ENCODE peak calls at places on chromosomes 4 and X, in seven cellular contexts. One of them, this sample, is unnamed.
A peak's percentile ranks its signal among the peaks of the same experiment; 100 is the strongest.

GRCh38 chrX:37830371-37830770 is 17.0 kb downstream of the DYNLT3 start:
- DNase-seq in skeletal muscle cell: no peak
- DNase-seq in heart right ventricle: no peak
- DNase-seq in RWPE1: no peak
- DNase-seq in T-helper 1 cell: no peak
- DNase-seq in activated T-helper 1 cell treated with Interleukin-2 at 50 U/mL for 16 hours: no peak
- DNase-seq in HCEC 1CT: no peak
- DNase-seq in this sample: no peak

GRCh38 chr4:181674315-181674714 is 568.9 kb upstream of the TENM3 start:
- DNase-seq in skeletal muscle cell: peak; percentile 77
- DNase-seq in heart right ventricle: no peak
- DNase-seq in RWPE1: no peak
- DNase-seq in T-helper 1 cell: no peak
- DNase-seq in activated T-helper 1 cell treated with Interleukin-2 at 50 U/mL for 16 hours: no peak
- DNase-seq in HCEC 1CT: peak; percentile 32
- DNase-seq in this sample: no peak

GRCh38 chr4:101127176-101127790 is 220.0 kb downstream of the PPP3CA start:
- DNase-seq in skeletal muscle cell: no peak
- DNase-seq in heart right ventricle: no peak
- DNase-seq in RWPE1: no peak
- DNase-seq in T-helper 1 cell: no peak
- DNase-seq in activated T-helper 1 cell treated with Interleukin-2 at 50 U/mL for 16 hours: no peak
- DNase-seq in HCEC 1CT: no peak
- DNase-seq in this sample: no peak

GRCh38 chrX:115898382-115899001 is 272.1 kb upstream of the AGTR2 start:
- DNase-seq in skeletal muscle cell: no peak
- DNase-seq in heart right ventricle: no peak
- DNase-seq in RWPE1: no peak
- DNase-seq in T-helper 1 cell: no peak
- DNase-seq in activated T-helper 1 cell treated with Interleukin-2 at 50 U/mL for 16 hours: peak; percentile 55
- DNase-seq in HCEC 1CT: no peak
- DNase-seq in this sample: no peak

GRCh38 chr4:51855751-51856150 is 12.8 kb downstream of the DCUN1D4 start:
- DNase-seq in skeletal muscle cell: no peak
- DNase-seq in heart right ventricle: no peak
- DNase-seq in RWPE1: no peak
- DNase-seq in T-helper 1 cell: no peak
- DNase-seq in activated T-helper 1 cell treated with Interleukin-2 at 50 U/mL for 16 hours: no peak
- DNase-seq in HCEC 1CT: no peak
- DNase-seq in this sample: no peak

GRCh38 chrX:68710870-68711576 is 63.6 kb downstream of the STARD8 start:
- DNase-seq in skeletal muscle cell: no peak
- DNase-seq in heart right ventricle: no peak
- DNase-seq in RWPE1: peak; percentile 54
- DNase-seq in T-helper 1 cell: no peak
- DNase-seq in activated T-helper 1 cell treated with Interleukin-2 at 50 U/mL for 16 hours: no peak
- DNase-seq in HCEC 1CT: peak; percentile 9
- DNase-seq in this sample: no peak

GRCh38 chrX:31240982-31241381 is 169.1 kb upstream of the FTHL17 start:
- DNase-seq in skeletal muscle cell: no peak
- DNase-seq in heart right ventricle: no peak
- DNase-seq in RWPE1: no peak
- DNase-seq in T-helper 1 cell: no peak
- DNase-seq in activated T-helper 1 cell treated with Interleukin-2 at 50 U/mL for 16 hours: no peak
- DNase-seq in HCEC 1CT: no peak
- DNase-seq in this sample: no peak

GRCh38 chr4:4659871-4660651 is 118.2 kb upstream of the STX18 start:
- DNase-seq in skeletal muscle cell: peak; percentile 65
- DNase-seq in heart right ventricle: no peak
- DNase-seq in RWPE1: peak; percentile 74
- DNase-seq in T-helper 1 cell: no peak
- DNase-seq in activated T-helper 1 cell treated with Interleukin-2 at 50 U/mL for 16 hours: no peak
- DNase-seq in HCEC 1CT: peak; percentile 79
- DNase-seq in this sample: no peak

GRCh38 chr4:54100607-54101189 is 735 bp downstream of the GSX2 start:
- DNase-seq in skeletal muscle cell: no peak
- DNase-seq in heart right ventricle: no peak
- DNase-seq in RWPE1: no peak
- DNase-seq in T-helper 1 cell: no peak
- DNase-seq in activated T-helper 1 cell treated with Interleukin-2 at 50 U/mL for 16 hours: no peak
- DNase-seq in HCEC 1CT: no peak
- DNase-seq in this sample: no peak

GRCh38 chrX:102840871-102841705 is 96.0 kb upstream of the RAB40AL start:
- DNase-seq in skeletal muscle cell: no peak
- DNase-seq in heart right ventricle: no peak
- DNase-seq in RWPE1: no peak
- DNase-seq in T-helper 1 cell: no peak
- DNase-seq in activated T-helper 1 cell treated with Interleukin-2 at 50 U/mL for 16 hours: no peak
- DNase-seq in HCEC 1CT: peak; percentile 48
- DNase-seq in this sample: no peak

GRCh38 chr4:105909699-105910340 is 14.5 kb downstream of the NPNT start:
- DNase-seq in skeletal muscle cell: peak; percentile 5
- DNase-seq in heart right ventricle: no peak
- DNase-seq in RWPE1: peak; percentile 71
- DNase-seq in T-helper 1 cell: no peak
- DNase-seq in activated T-helper 1 cell treated with Interleukin-2 at 50 U/mL for 16 hours: no peak
- DNase-seq in HCEC 1CT: peak; percentile 25
- DNase-seq in this sample: no peak

GRCh38 chr4:42302348-42302747 is 94.9 kb upstream of the SHISA3 start:
- DNase-seq in skeletal muscle cell: no peak
- DNase-seq in heart right ventricle: no peak
- DNase-seq in RWPE1: peak; percentile 20
- DNase-seq in T-helper 1 cell: no peak
- DNase-seq in activated T-helper 1 cell treated with Interleukin-2 at 50 U/mL for 16 hours: no peak
- DNase-seq in HCEC 1CT: no peak
- DNase-seq in this sample: no peak

GRCh38 chrX:133593531-133593930 is 178.2 kb upstream of the GPC4 start:
- DNase-seq in skeletal muscle cell: no peak
- DNase-seq in heart right ventricle: no peak
- DNase-seq in RWPE1: no peak
- DNase-seq in T-helper 1 cell: no peak
- DNase-seq in activated T-helper 1 cell treated with Interleukin-2 at 50 U/mL for 16 hours: no peak
- DNase-seq in HCEC 1CT: no peak
- DNase-seq in this sample: no peak

GRCh38 chr4:10018818-10019438 is 2.4 kb downstream of the SLC2A9 start:
- DNase-seq in skeletal muscle cell: peak; percentile 82
- DNase-seq in heart right ventricle: peak; percentile 99
- DNase-seq in RWPE1: peak; percentile 93
- DNase-seq in T-helper 1 cell: peak; percentile 84
- DNase-seq in activated T-helper 1 cell treated with Interleukin-2 at 50 U/mL for 16 hours: peak; percentile 90
- DNase-seq in HCEC 1CT: no peak
- DNase-seq in this sample: peak; percentile 85

GRCh38 chrX:154317391-154318000 is 21.9 kb downstream of the TKTL1 start:
- DNase-seq in skeletal muscle cell: no peak
- DNase-seq in heart right ventricle: peak; percentile 17
- DNase-seq in RWPE1: peak; percentile 4
- DNase-seq in T-helper 1 cell: no peak
- DNase-seq in activated T-helper 1 cell treated with Interleukin-2 at 50 U/mL for 16 hours: no peak
- DNase-seq in HCEC 1CT: no peak
- DNase-seq in this sample: no peak

GRCh38 chrX:63657821-63658220 is 127.2 kb downstream of the ARHGEF9 start:
- DNase-seq in skeletal muscle cell: peak; percentile 59
- DNase-seq in heart right ventricle: peak; percentile 33
- DNase-seq in RWPE1: peak; percentile 22
- DNase-seq in T-helper 1 cell: no peak
- DNase-seq in activated T-helper 1 cell treated with Interleukin-2 at 50 U/mL for 16 hours: no peak
- DNase-seq in HCEC 1CT: peak; percentile 75
- DNase-seq in this sample: no peak

GRCh38 chrX:24025741-24026402 is 1.1 kb downstream of the KLHL15 start:
- DNase-seq in skeletal muscle cell: peak; percentile 60
- DNase-seq in heart right ventricle: peak; percentile 27
- DNase-seq in RWPE1: peak; percentile 12
- DNase-seq in T-helper 1 cell: no peak
- DNase-seq in activated T-helper 1 cell treated with Interleukin-2 at 50 U/mL for 16 hours: no peak
- DNase-seq in HCEC 1CT: peak; percentile 55
- DNase-seq in this sample: no peak

GRCh38 chrX:308821-309520 is 9.6 kb downstream of the GTPBP6 start:
- DNase-seq in skeletal muscle cell: no peak
- DNase-seq in heart right ventricle: no peak
- DNase-seq in RWPE1: no peak
- DNase-seq in T-helper 1 cell: no peak
- DNase-seq in activated T-helper 1 cell treated with Interleukin-2 at 50 U/mL for 16 hours: no peak
- DNase-seq in HCEC 1CT: no peak
- DNase-seq in this sample: no peak

GRCh38 chrX:34365482-34365881 is 233.4 kb upstream of the FAM47A start:
- DNase-seq in skeletal muscle cell: no peak
- DNase-seq in heart right ventricle: no peak
- DNase-seq in RWPE1: no peak
- DNase-seq in T-helper 1 cell: no peak
- DNase-seq in activated T-helper 1 cell treated with Interleukin-2 at 50 U/mL for 16 hours: no peak
- DNase-seq in HCEC 1CT: no peak
- DNase-seq in this sample: no peak

GRCh38 chrX:150365051-150365952 is 2.2 kb downstream of the MAMLD1 start:
- DNase-seq in skeletal muscle cell: no peak
- DNase-seq in heart right ventricle: peak; percentile 68
- DNase-seq in RWPE1: no peak
- DNase-seq in T-helper 1 cell: peak; percentile 53
- DNase-seq in activated T-helper 1 cell treated with Interleukin-2 at 50 U/mL for 16 hours: no peak
- DNase-seq in HCEC 1CT: peak; percentile 62
- DNase-seq in this sample: peak; percentile 34

GRCh38 chr4:98728433-98728832 is 70.0 kb upstream of the TSPAN5 start:
- DNase-seq in skeletal muscle cell: no peak
- DNase-seq in heart right ventricle: peak; percentile 5
- DNase-seq in RWPE1: peak; percentile 36
- DNase-seq in T-helper 1 cell: no peak
- DNase-seq in activated T-helper 1 cell treated with Interleukin-2 at 50 U/mL for 16 hours: no peak
- DNase-seq in HCEC 1CT: peak; percentile 24
- DNase-seq in this sample: no peak

GRCh38 chr4:73836373-73837269 is at the start of gene CXCL6:
- DNase-seq in skeletal muscle cell: no peak
- DNase-seq in heart right ventricle: no peak
- DNase-seq in RWPE1: no peak
- DNase-seq in T-helper 1 cell: no peak
- DNase-seq in activated T-helper 1 cell treated with Interleukin-2 at 50 U/mL for 16 hours: no peak
- DNase-seq in HCEC 1CT: peak; percentile 20
- DNase-seq in this sample: no peak

This sample was measured in T-helper 17 cell.